ENCODE peak calls at places on chromosome 3, in nine cellular contexts. One of them, this sample, is unnamed.

GRCh38 chr3:44981220-44981619 is 5.2 kb downstream of the EXOSC7 start:
- DNase-seq in type B pancreatic cell: no peak
- DNase-seq in cardiac fibroblast: peak
- DNase-seq in transverse colon: no peak
- DNase-seq in activated CD8-positive, alpha-beta T cell treated with anti-CD3 and anti-CD28 coated beads, Interleukin-2, amount 10 ng/mL, durations not matched to agents 7 days and 5 days: no peak
- DNase-seq in sciatic nerve: no peak
- DNase-seq in gastrocnemius medialis: no peak
- DNase-seq in stimulated activated CD4-positive, alpha-beta T cell treated with anti-CD3 and anti-CD28 coated beads, Interleukin-2, amount 100 ng/mL, for 24 hours: no peak
- DNase-seq in iris pigment epithelial cell: peak
- DNase-seq in this sample: no peak

GRCh38 chr3:32644380-32644779 is 40.6 kb upstream of the CNOT10 start:
- DNase-seq in type B pancreatic cell: no peak
- DNase-seq in cardiac fibroblast: no peak
- DNase-seq in transverse colon: no peak
- DNase-seq in activated CD8-positive, alpha-beta T cell treated with anti-CD3 and anti-CD28 coated beads, Interleukin-2, amount 10 ng/mL, durations not matched to agents 7 days and 5 days: no peak
- DNase-seq in sciatic nerve: no peak
- DNase-seq in gastrocnemius medialis: no peak
- DNase-seq in stimulated activated CD4-positive, alpha-beta T cell treated with anti-CD3 and anti-CD28 coated beads, Interleukin-2, amount 100 ng/mL, for 24 hours: no peak
- DNase-seq in iris pigment epithelial cell: no peak
- DNase-seq in this sample: no peak

GRCh38 chr3:152193673-152194267 is 75.0 kb upstream of the MBNL1 start:
- DNase-seq in type B pancreatic cell: no peak
- DNase-seq in cardiac fibroblast: no peak
- DNase-seq in transverse colon: no peak
- DNase-seq in activated CD8-positive, alpha-beta T cell treated with anti-CD3 and anti-CD28 coated beads, Interleukin-2, amount 10 ng/mL, durations not matched to agents 7 days and 5 days: peak
- DNase-seq in sciatic nerve: no peak
- DNase-seq in gastrocnemius medialis: no peak
- DNase-seq in stimulated activated CD4-positive, alpha-beta T cell treated with anti-CD3 and anti-CD28 coated beads, Interleukin-2, amount 100 ng/mL, for 24 hours: no peak
- DNase-seq in iris pigment epithelial cell: no peak
- DNase-seq in this sample: no peak

GRCh38 chr3:114545196-114545595 is 251.4 kb downstream of the TIGIT start:
- DNase-seq in type B pancreatic cell: no peak
- DNase-seq in cardiac fibroblast: no peak
- DNase-seq in transverse colon: no peak
- DNase-seq in activated CD8-positive, alpha-beta T cell treated with anti-CD3 and anti-CD28 coated beads, Interleukin-2, amount 10 ng/mL, durations not matched to agents 7 days and 5 days: no peak
- DNase-seq in sciatic nerve: no peak
- DNase-seq in gastrocnemius medialis: no peak
- DNase-seq in stimulated activated CD4-positive, alpha-beta T cell treated with anti-CD3 and anti-CD28 coated beads, Interleukin-2, amount 100 ng/mL, for 24 hours: no peak
- DNase-seq in iris pigment epithelial cell: no peak
- DNase-seq in this sample: no peak

GRCh38 chr3:48855681-48856447 is 8.2 kb upstream of the PRKAR2A start:
- DNase-seq in type B pancreatic cell: no peak
- DNase-seq in cardiac fibroblast: no peak
- DNase-seq in transverse colon: peak
- DNase-seq in activated CD8-positive, alpha-beta T cell treated with anti-CD3 and anti-CD28 coated beads, Interleukin-2, amount 10 ng/mL, durations not matched to agents 7 days and 5 days: no peak
- DNase-seq in sciatic nerve: no peak
- DNase-seq in gastrocnemius medialis: no peak
- DNase-seq in stimulated activated CD4-positive, alpha-beta T cell treated with anti-CD3 and anti-CD28 coated beads, Interleukin-2, amount 100 ng/mL, for 24 hours: no peak
- DNase-seq in iris pigment epithelial cell: no peak
- DNase-seq in this sample: no peak

GRCh38 chr3:66242788-66243463 is 22.1 kb downstream of the SLC25A26 start:
- DNase-seq in type B pancreatic cell: no peak
- DNase-seq in cardiac fibroblast: no peak
- DNase-seq in transverse colon: no peak
- DNase-seq in activated CD8-positive, alpha-beta T cell treated with anti-CD3 and anti-CD28 coated beads, Interleukin-2, amount 10 ng/mL, durations not matched to agents 7 days and 5 days: no peak
- DNase-seq in sciatic nerve: no peak
- DNase-seq in gastrocnemius medialis: no peak
- DNase-seq in stimulated activated CD4-positive, alpha-beta T cell treated with anti-CD3 and anti-CD28 coated beads, Interleukin-2, amount 100 ng/mL, for 24 hours: no peak
- DNase-seq in iris pigment epithelial cell: no peak
- DNase-seq in this sample: no peak

GRCh38 chr3:139120336-139120971 is 75.8 kb upstream of the PRR23C start:
- DNase-seq in type B pancreatic cell: no peak
- DNase-seq in cardiac fibroblast: peak
- DNase-seq in transverse colon: no peak
- DNase-seq in activated CD8-positive, alpha-beta T cell treated with anti-CD3 and anti-CD28 coated beads, Interleukin-2, amount 10 ng/mL, durations not matched to agents 7 days and 5 days: peak
- DNase-seq in sciatic nerve: no peak
- DNase-seq in gastrocnemius medialis: no peak
- DNase-seq in stimulated activated CD4-positive, alpha-beta T cell treated with anti-CD3 and anti-CD28 coated beads, Interleukin-2, amount 100 ng/mL, for 24 hours: no peak
- DNase-seq in iris pigment epithelial cell: peak
- DNase-seq in this sample: no peak

GRCh38 chr3:39166932-39167532 is 13.6 kb upstream of the CSRNP1 start:
- DNase-seq in type B pancreatic cell: no peak
- DNase-seq in cardiac fibroblast: peak
- DNase-seq in transverse colon: no peak
- DNase-seq in activated CD8-positive, alpha-beta T cell treated with anti-CD3 and anti-CD28 coated beads, Interleukin-2, amount 10 ng/mL, durations not matched to agents 7 days and 5 days: no peak
- DNase-seq in sciatic nerve: peak
- DNase-seq in gastrocnemius medialis: peak
- DNase-seq in stimulated activated CD4-positive, alpha-beta T cell treated with anti-CD3 and anti-CD28 coated beads, Interleukin-2, amount 100 ng/mL, for 24 hours: no peak
- DNase-seq in iris pigment epithelial cell: peak
- DNase-seq in this sample: no peak

GRCh38 chr3:108156312-108156853 is 65.6 kb upstream of the CD47 start:
- DNase-seq in type B pancreatic cell: no peak
- DNase-seq in cardiac fibroblast: no peak
- DNase-seq in transverse colon: no peak
- DNase-seq in activated CD8-positive, alpha-beta T cell treated with anti-CD3 and anti-CD28 coated beads, Interleukin-2, amount 10 ng/mL, durations not matched to agents 7 days and 5 days: no peak
- DNase-seq in sciatic nerve: no peak
- DNase-seq in gastrocnemius medialis: no peak
- DNase-seq in stimulated activated CD4-positive, alpha-beta T cell treated with anti-CD3 and anti-CD28 coated beads, Interleukin-2, amount 100 ng/mL, for 24 hours: no peak
- DNase-seq in iris pigment epithelial cell: no peak
- DNase-seq in this sample: no peak

GRCh38 chr3:112550859-112551258 is 10.9 kb downstream of the ATG3 start:
- DNase-seq in type B pancreatic cell: no peak
- DNase-seq in cardiac fibroblast: no peak
- DNase-seq in transverse colon: no peak
- DNase-seq in activated CD8-positive, alpha-beta T cell treated with anti-CD3 and anti-CD28 coated beads, Interleukin-2, amount 10 ng/mL, durations not matched to agents 7 days and 5 days: no peak
- DNase-seq in sciatic nerve: no peak
- DNase-seq in gastrocnemius medialis: no peak
- DNase-seq in stimulated activated CD4-positive, alpha-beta T cell treated with anti-CD3 and anti-CD28 coated beads, Interleukin-2, amount 100 ng/mL, for 24 hours: no peak
- DNase-seq in iris pigment epithelial cell: no peak
- DNase-seq in this sample: no peak

GRCh38 chr3:33067484-33067883 is 29.5 kb downstream of the GLB1 start:
- DNase-seq in type B pancreatic cell: no peak
- DNase-seq in cardiac fibroblast: no peak
- DNase-seq in transverse colon: no peak
- DNase-seq in activated CD8-positive, alpha-beta T cell treated with anti-CD3 and anti-CD28 coated beads, Interleukin-2, amount 10 ng/mL, durations not matched to agents 7 days and 5 days: no peak
- DNase-seq in sciatic nerve: no peak
- DNase-seq in gastrocnemius medialis: no peak
- DNase-seq in stimulated activated CD4-positive, alpha-beta T cell treated with anti-CD3 and anti-CD28 coated beads, Interleukin-2, amount 100 ng/mL, for 24 hours: no peak
- DNase-seq in iris pigment epithelial cell: peak
- DNase-seq in this sample: no peak

GRCh38 chr3:50662408-50662807 is 12.3 kb upstream of the DOCK3 start:
- DNase-seq in type B pancreatic cell: no peak
- DNase-seq in cardiac fibroblast: no peak
- DNase-seq in transverse colon: peak
- DNase-seq in activated CD8-positive, alpha-beta T cell treated with anti-CD3 and anti-CD28 coated beads, Interleukin-2, amount 10 ng/mL, durations not matched to agents 7 days and 5 days: no peak
- DNase-seq in sciatic nerve: peak
- DNase-seq in gastrocnemius medialis: no peak
- DNase-seq in stimulated activated CD4-positive, alpha-beta T cell treated with anti-CD3 and anti-CD28 coated beads, Interleukin-2, amount 100 ng/mL, for 24 hours: no peak
- DNase-seq in iris pigment epithelial cell: no peak
- DNase-seq in this sample: peak

GRCh38 chr3:33044676-33045075 is 52.3 kb downstream of the GLB1 start:
- DNase-seq in type B pancreatic cell: no peak
- DNase-seq in cardiac fibroblast: no peak
- DNase-seq in transverse colon: no peak
- DNase-seq in activated CD8-positive, alpha-beta T cell treated with anti-CD3 and anti-CD28 coated beads, Interleukin-2, amount 10 ng/mL, durations not matched to agents 7 days and 5 days: peak
- DNase-seq in sciatic nerve: no peak
- DNase-seq in gastrocnemius medialis: no peak
- DNase-seq in stimulated activated CD4-positive, alpha-beta T cell treated with anti-CD3 and anti-CD28 coated beads, Interleukin-2, amount 100 ng/mL, for 24 hours: peak
- DNase-seq in iris pigment epithelial cell: no peak
- DNase-seq in this sample: no peak

GRCh38 chr3:132641837-132642538 is 17.6 kb downstream of the ACAD11 start:
- DNase-seq in type B pancreatic cell: no peak
- DNase-seq in cardiac fibroblast: peak
- DNase-seq in transverse colon: no peak
- DNase-seq in activated CD8-positive, alpha-beta T cell treated with anti-CD3 and anti-CD28 coated beads, Interleukin-2, amount 10 ng/mL, durations not matched to agents 7 days and 5 days: no peak
- DNase-seq in sciatic nerve: no peak
- DNase-seq in gastrocnemius medialis: no peak
- DNase-seq in stimulated activated CD4-positive, alpha-beta T cell treated with anti-CD3 and anti-CD28 coated beads, Interleukin-2, amount 100 ng/mL, for 24 hours: no peak
- DNase-seq in iris pigment epithelial cell: peak
- DNase-seq in this sample: no peak

GRCh38 chr3:29283297-29283681 is 2.4 kb downstream of the RBMS3 start:
- DNase-seq in type B pancreatic cell: no peak
- DNase-seq in cardiac fibroblast: no peak
- DNase-seq in transverse colon: no peak
- DNase-seq in activated CD8-positive, alpha-beta T cell treated with anti-CD3 and anti-CD28 coated beads, Interleukin-2, amount 10 ng/mL, durations not matched to agents 7 days and 5 days: no peak
- DNase-seq in sciatic nerve: no peak
- DNase-seq in gastrocnemius medialis: no peak
- DNase-seq in stimulated activated CD4-positive, alpha-beta T cell treated with anti-CD3 and anti-CD28 coated beads, Interleukin-2, amount 100 ng/mL, for 24 hours: no peak
- DNase-seq in iris pigment epithelial cell: no peak
- DNase-seq in this sample: no peak

This sample was measured in coronary artery.